ENCODE peak calls at places on chromosomes 11 and 22, in ten cellular contexts. J, U, E, T, B, M, R, L, Y and X are unnamed samples.

GRCh38 chr22:17672417-17672991 is 33.9 kb downstream of the BCL2L13 start:
- DNase-seq in J (no peak), U (no peak), E (no peak), T (no peak), B (no peak), M (no peak), R (no peak), L (peak), Y (no peak), X (no peak)

GRCh38 chr11:130188585-130189347 is 29.2 kb downstream of the ST14 start:
- DNase-seq in J (no peak), U (no peak), E (no peak), T (no peak), B (no peak), M (no peak), R (no peak), L (no peak), Y (no peak), X (no peak)

GRCh38 chr22:42623756-42624446 is 9.2 kb upstream of the POLDIP3 start:
- DNase-seq in J (no peak), U (no peak), E (no peak), T (no peak), B (no peak), M (no peak), R (no peak), L (no peak), Y (no peak), X (no peak)

GRCh38 chr11:73980001-73980960 is 2.4 kb downstream of the UCP2 start:
- DNase-seq in J (no peak), U (no peak), E (peak), T (no peak), B (peak), M (peak), R (peak), L (no peak), Y (peak), X (no peak)

GRCh38 chr11:48154162-48154561 is 62.4 kb upstream of the OR4B1 start:
- DNase-seq in J (no peak), U (no peak), E (no peak), T (no peak), B (no peak), M (no peak), R (no peak), L (no peak), Y (no peak), X (no peak)

GRCh38 chr11:72460091-72460647 is 25.8 kb upstream of the CLPB start:
- DNase-seq in J (no peak), U (no peak), E (no peak), T (no peak), B (peak), M (no peak), R (no peak), L (no peak), Y (no peak), X (no peak)

GRCh38 chr22:47032956-47033647 is 270.7 kb downstream of the TBC1D22A start:
- DNase-seq in J (no peak), U (no peak), E (peak), T (no peak), B (no peak), M (no peak), R (no peak), L (no peak), Y (no peak), X (no peak)

GRCh38 chr11:122598971-122599370 is 56.6 kb upstream of the UBASH3B start:
- DNase-seq in J (no peak), U (no peak), E (no peak), T (no peak), B (peak), M (no peak), R (no peak), L (no peak), Y (no peak), X (no peak)

GRCh38 chr11:45751430-45751829 is 53.5 kb upstream of the SLC35C1 start:
- DNase-seq in J (no peak), U (peak), E (no peak), T (no peak), B (no peak), M (no peak), R (no peak), L (no peak), Y (no peak), X (no peak)

GRCh38 chr11:30608534-30608933 is 22.4 kb upstream of the MPPED2 start:
- DNase-seq in J (no peak), U (no peak), E (no peak), T (no peak), B (peak), M (no peak), R (no peak), L (no peak), Y (no peak), X (no peak)

GRCh38 chr11:105181521-105181920 is 42.0 kb upstream of the CARD18 start:
- DNase-seq in J (no peak), U (no peak), E (no peak), T (no peak), B (no peak), M (peak), R (no peak), L (peak), Y (no peak), X (no peak)

GRCh38 chr11:3340025-3340424 is 38.9 kb downstream of the ZNF195 start:
- DNase-seq in J (no peak), U (no peak), E (no peak), T (no peak), B (peak), M (no peak), R (no peak), L (peak), Y (no peak), X (no peak)

GRCh38 chr22:23841736-23842404 is 3.1 kb upstream of the DERL3 start:
- DNase-seq in J (no peak), U (no peak), E (no peak), T (no peak), B (peak), M (no peak), R (no peak), L (no peak), Y (no peak), X (no peak)

GRCh38 chr11:118856314-118856713 is 27.4 kb upstream of the CXCR5 start:
- DNase-seq in J (no peak), U (no peak), E (no peak), T (no peak), B (no peak), M (peak), R (no peak), L (no peak), Y (no peak), X (no peak)

GRCh38 chr11:113831314-113831713 is 44.1 kb downstream of the USP28 start:
- DNase-seq in J (no peak), U (no peak), E (no peak), T (no peak), B (no peak), M (no peak), R (no peak), L (no peak), Y (no peak), X (no peak)

GRCh38 chr11:112321521-112322172 is 61.0 kb upstream of the PLET1 start:
- DNase-seq in J (no peak), U (no peak), E (peak), T (no peak), B (peak), M (peak), R (peak), L (peak), Y (peak), X (peak)

GRCh38 chr11:8258771-8259170 is 4.9 kb downstream of the LMO1 start:
- DNase-seq in J (no peak), U (no peak), E (peak), T (no peak), B (peak), M (peak), R (no peak), L (peak), Y (no peak), X (peak)

GRCh38 chr22:36355362-36355761 is 32.4 kb downstream of the MYH9 start:
- DNase-seq in J (no peak), U (no peak), E (no peak), T (no peak), B (no peak), M (no peak), R (no peak), L (no peak), Y (no peak), X (no peak)

GRCh38 chr22:29830585-29830984 is 7.5 kb downstream of the ASCC2 start:
- DNase-seq in J (no peak), U (no peak), E (no peak), T (no peak), B (no peak), M (no peak), R (peak), L (no peak), Y (no peak), X (no peak)

GRCh38 chr11:100638648-100639047 is 48.4 kb upstream of the ARHGAP42 start:
- DNase-seq in J (no peak), U (no peak), E (no peak), T (no peak), B (no peak), M (no peak), R (no peak), L (no peak), Y (no peak), X (no peak)

GRCh38 chr11:58999291-58999680 is 60.0 kb downstream of the GLYATL1 start:
- DNase-seq in J (no peak), U (no peak), E (no peak), T (no peak), B (no peak), M (no peak), R (no peak), L (no peak), Y (no peak), X (no peak)

GRCh38 chr22:36419912-36420882 is 32.4 kb upstream of the MYH9 start:
- DNase-seq in J (no peak), U (no peak), E (no peak), T (no peak), B (no peak), M (no peak), R (no peak), L (no peak), Y (no peak), X (no peak)